ENCODE peak calls at places on chromosomes 16 and 17, in eight cellular contexts. One of them, this sample, is unnamed. For H3K27me3, the result is how much of the 10 kb centered on the place peaks cover.

GRCh38 chr17:7347630-7348477 is 4.1 kb upstream of the KCTD11 start:
- DNase-seq in pancreas: no peak
- DNase-seq in body of pancreas: no peak
- DNase-seq in right lobe of liver: no peak
- DNase-seq in GM23248: peak
- DNase-seq in GM06990: no peak
- DNase-seq in transverse colon: no peak
- DNase-seq in dorsolateral prefrontal cortex: no peak
- DNase-seq in this sample: no peak

GRCh38 chr16:17359778-17360177 is 111.0 kb downstream of the XYLT1 start:
- DNase-seq in pancreas: no peak
- DNase-seq in GM23248: peak
- DNase-seq in right lobe of liver: no peak
- DNase-seq in transverse colon: no peak
- DNase-seq in dorsolateral prefrontal cortex: no peak
- DNase-seq in body of pancreas: peak
- DNase-seq in GM06990: no peak
- DNase-seq in this sample: no peak

GRCh38 chr17:15379659-15380058 is 38.3 kb upstream of the TEKT3 start:
- DNase-seq in GM23248: no peak
- DNase-seq in dorsolateral prefrontal cortex: no peak
- DNase-seq in GM06990: no peak
- DNase-seq in right lobe of liver: no peak
- DNase-seq in pancreas: no peak
- DNase-seq in body of pancreas: no peak
- DNase-seq in transverse colon: no peak
- DNase-seq in this sample: no peak

GRCh38 chr16:64469906-64470702 is 651.8 kb downstream of the CDH11 start:
- DNase-seq in pancreas: no peak
- DNase-seq in right lobe of liver: no peak
- DNase-seq in GM23248: peak
- DNase-seq in dorsolateral prefrontal cortex: no peak
- DNase-seq in transverse colon: no peak
- DNase-seq in body of pancreas: no peak
- DNase-seq in GM06990: no peak
- DNase-seq in this sample: no peak

GRCh38 chr16:82761236-82761635 is 134.5 kb downstream of the CDH13 start:
- DNase-seq in GM23248: peak
- DNase-seq in dorsolateral prefrontal cortex: no peak
- DNase-seq in body of pancreas: peak
- DNase-seq in transverse colon: peak
- DNase-seq in right lobe of liver: peak
- DNase-seq in GM06990: no peak
- DNase-seq in pancreas: peak
- DNase-seq in this sample: no peak

GRCh38 chr17:76560877-76561221 is 21.0 kb downstream of the PRCD start:
- DNase-seq in GM23248: peak
- DNase-seq in pancreas: no peak
- DNase-seq in body of pancreas: no peak
- DNase-seq in right lobe of liver: no peak
- DNase-seq in transverse colon: no peak
- DNase-seq in GM06990: no peak
- DNase-seq in dorsolateral prefrontal cortex: no peak
- DNase-seq in this sample: no peak

GRCh38 chr17:67245694-67246397 is 850 bp upstream of the HELZ start:
- DNase-seq in GM06990: peak
- DNase-seq in GM23248: peak
- DNase-seq in dorsolateral prefrontal cortex: peak
- DNase-seq in transverse colon: peak
- DNase-seq in pancreas: peak
- DNase-seq in body of pancreas: peak
- DNase-seq in right lobe of liver: peak
- DNase-seq in this sample: no peak

GRCh38 chr17:5249615-5250014 is 15.0 kb upstream of the SCIMP start:
- DNase-seq in GM23248: peak
- DNase-seq in dorsolateral prefrontal cortex: peak
- DNase-seq in transverse colon: peak
- DNase-seq in GM06990: no peak
- DNase-seq in right lobe of liver: no peak
- DNase-seq in pancreas: no peak
- DNase-seq in body of pancreas: peak
- DNase-seq in this sample: peak

GRCh38 chr17:32671891-32672290 is 185.1 kb downstream of the CDK5R1 start:
- DNase-seq in GM06990: no peak
- DNase-seq in GM23248: peak
- DNase-seq in body of pancreas: peak
- DNase-seq in right lobe of liver: peak
- DNase-seq in dorsolateral prefrontal cortex: no peak
- DNase-seq in transverse colon: peak
- DNase-seq in pancreas: no peak
- DNase-seq in this sample: no peak

GRCh38 chr17:76791053-76791980 is 53.4 kb downstream of the MFSD11 start:
- DNase-seq in pancreas: peak
- DNase-seq in dorsolateral prefrontal cortex: peak
- DNase-seq in transverse colon: peak
- DNase-seq in GM06990: peak
- DNase-seq in GM23248: peak
- DNase-seq in body of pancreas: peak
- DNase-seq in right lobe of liver: no peak
- DNase-seq in this sample: no peak

GRCh38 chr16:66432429-66432828 is 5.3 kb downstream of the BEAN1 start:
- DNase-seq in GM06990: no peak
- DNase-seq in GM23248: no peak
- DNase-seq in transverse colon: no peak
- DNase-seq in body of pancreas: no peak
- DNase-seq in dorsolateral prefrontal cortex: no peak
- DNase-seq in right lobe of liver: no peak
- DNase-seq in pancreas: no peak
- DNase-seq in this sample: no peak

GRCh38 chr16:19304670-19305240 is 19.2 kb downstream of the CLEC19A start:
- DNase-seq in pancreas: no peak
- DNase-seq in transverse colon: no peak
- DNase-seq in GM23248: no peak
- DNase-seq in body of pancreas: peak
- DNase-seq in dorsolateral prefrontal cortex: no peak
- DNase-seq in right lobe of liver: no peak
- DNase-seq in GM06990: no peak
- DNase-seq in this sample: no peak

GRCh38 chr17:82213251-82214011 is 789 bp upstream of the CCDC57 start:
- DNase-seq in GM23248: peak
- DNase-seq in GM06990: peak
- DNase-seq in transverse colon: peak
- DNase-seq in right lobe of liver: peak
- DNase-seq in dorsolateral prefrontal cortex: peak
- DNase-seq in pancreas: no peak
- DNase-seq in body of pancreas: no peak
- DNase-seq in this sample: no peak

GRCh38 chr16:4179020-4179419 is 62.8 kb upstream of the ADCY9 start:
- DNase-seq in pancreas: no peak
- DNase-seq in dorsolateral prefrontal cortex: peak
- DNase-seq in transverse colon: peak
- DNase-seq in GM23248: peak
- DNase-seq in body of pancreas: peak
- DNase-seq in right lobe of liver: peak
- DNase-seq in GM06990: no peak
- DNase-seq in this sample: peak

DNA sequence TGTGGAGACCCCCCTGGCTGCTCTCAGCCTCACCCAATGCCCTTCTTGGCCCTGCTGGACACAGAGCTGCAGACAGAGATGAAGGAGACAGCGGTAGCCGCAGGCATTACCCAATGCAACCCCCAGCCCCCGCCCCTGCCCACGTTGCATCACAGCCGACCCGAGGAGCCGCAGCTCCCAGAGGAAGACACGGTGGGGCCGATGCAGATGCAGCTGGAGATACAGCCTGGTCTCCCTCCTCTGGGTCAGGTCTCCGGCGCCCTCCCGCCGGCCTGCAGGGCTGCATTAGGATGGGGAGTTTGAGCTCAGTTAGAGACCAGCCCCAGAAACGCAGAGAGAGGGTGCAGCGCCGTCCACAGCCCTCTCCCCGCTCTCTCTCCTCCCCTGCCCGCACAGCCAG is 19.4 kb upstream of the UBE2I start:
- DNase-seq in body of pancreas: no peak
- DNase-seq in dorsolateral prefrontal cortex: no peak
- DNase-seq in GM23248: peak
- DNase-seq in right lobe of liver: no peak
- DNase-seq in transverse colon: no peak
- DNase-seq in pancreas: no peak
- DNase-seq in GM06990: no peak
- DNase-seq in this sample: no peak
- H3K27me3 ChIP-seq in body of pancreas: under half
- H3K27me3 ChIP-seq in dorsolateral prefrontal cortex: half or more
- H3K27me3 ChIP-seq in GM23248: under half
- H3K27me3 ChIP-seq in right lobe of liver: under half
- H3K27me3 ChIP-seq in transverse colon: half or more
- H3K27me3 ChIP-seq in pancreas: under half
- H3K27me3 ChIP-seq in GM06990: under half
- H3K27me3 ChIP-seq in this sample: under half

DNA sequence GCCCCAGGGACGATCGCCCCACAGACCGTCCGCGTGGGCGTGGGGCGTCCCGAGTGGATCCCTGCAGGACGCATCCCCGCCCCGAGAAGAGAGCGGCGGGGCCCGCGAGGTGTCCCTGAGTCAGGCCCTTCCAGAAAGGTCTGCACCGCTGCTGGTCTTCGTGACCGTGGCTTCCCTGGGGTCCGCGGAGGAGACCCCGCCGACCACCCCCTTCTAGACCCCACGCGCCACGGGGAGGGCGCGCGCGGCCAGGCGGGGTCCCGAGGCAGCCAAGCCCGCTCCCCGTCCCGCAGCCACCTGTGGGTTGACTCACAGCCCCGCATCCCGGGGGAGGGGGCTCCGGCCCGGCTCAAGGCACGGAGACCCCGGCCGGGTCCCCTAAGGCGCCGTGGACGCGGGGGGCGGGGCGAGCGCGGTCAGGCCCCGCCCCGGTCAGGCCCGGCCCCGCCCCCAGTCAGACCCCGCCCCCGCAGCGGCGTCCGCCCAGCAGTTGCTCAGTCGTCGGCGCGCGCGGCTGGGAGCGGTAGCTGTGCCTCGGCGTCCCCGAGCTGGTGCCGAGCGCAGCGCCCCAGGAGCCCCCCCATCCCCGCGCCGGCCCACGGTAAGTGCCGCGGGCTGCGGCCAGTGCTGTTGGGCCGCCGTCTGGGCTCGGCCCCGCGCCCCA is at the start of gene BAIAP3:
- DNase-seq in body of pancreas: peak
- DNase-seq in dorsolateral prefrontal cortex: peak
- DNase-seq in GM23248: peak
- DNase-seq in GM06990: no peak
- DNase-seq in pancreas: peak
- DNase-seq in transverse colon: peak
- DNase-seq in right lobe of liver: peak
- DNase-seq in this sample: no peak
- H3K27me3 ChIP-seq in body of pancreas: under half
- H3K27me3 ChIP-seq in dorsolateral prefrontal cortex: under half
- H3K27me3 ChIP-seq in GM23248: under half
- H3K27me3 ChIP-seq in GM06990: under half
- H3K27me3 ChIP-seq in pancreas: under half
- H3K27me3 ChIP-seq in transverse colon: half or more
- H3K27me3 ChIP-seq in right lobe of liver: under half
- H3K27me3 ChIP-seq in this sample: under half

DNA sequence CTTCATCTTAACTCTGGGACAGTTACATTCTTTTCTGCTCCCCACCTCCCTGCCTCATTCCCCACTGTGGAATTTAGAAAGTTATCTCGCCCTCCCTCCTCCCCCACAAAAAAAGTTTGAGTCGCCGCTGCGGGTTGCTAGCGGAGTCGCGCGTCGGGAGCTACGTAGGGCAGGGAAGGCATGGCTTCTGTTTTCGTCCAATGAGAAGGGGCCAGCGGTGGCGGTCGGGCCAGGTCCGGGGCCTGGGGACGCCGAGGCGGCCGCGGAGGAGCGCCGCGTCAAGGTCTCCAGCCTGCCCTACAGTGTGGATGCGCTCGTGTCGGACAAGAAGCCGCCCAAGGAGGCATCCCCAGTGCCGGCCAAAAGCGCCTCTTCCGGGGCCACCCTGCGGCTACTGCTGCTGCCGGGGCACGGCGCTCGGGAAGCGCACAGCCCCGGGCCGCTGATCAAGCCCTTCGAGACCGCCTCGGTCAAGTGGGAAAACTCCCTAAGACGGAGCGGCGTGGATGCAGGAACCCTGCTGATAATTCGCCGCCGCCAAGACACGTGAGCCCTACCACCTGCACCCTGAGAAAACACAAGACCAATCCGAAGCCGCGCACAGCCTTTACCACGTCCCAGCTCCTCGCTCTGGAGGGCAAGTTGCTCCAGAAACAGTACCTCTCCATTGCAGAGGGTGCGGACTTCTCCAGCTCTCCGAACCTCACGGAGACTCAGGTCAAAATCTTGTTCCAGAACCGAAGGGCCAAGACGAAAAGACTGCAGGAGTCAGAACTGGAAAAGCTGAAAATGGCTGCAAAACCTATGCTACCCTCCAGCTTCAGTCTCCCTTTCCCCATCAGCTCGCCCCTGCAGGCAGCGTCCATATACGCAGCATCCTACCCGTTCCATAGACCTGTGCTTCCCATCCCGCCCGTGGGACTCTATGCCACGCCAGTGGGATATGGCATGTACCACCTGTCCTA is 8.9 kb downstream of the OR4D1 start:
- DNase-seq in GM23248: peak
- DNase-seq in pancreas: peak
- DNase-seq in dorsolateral prefrontal cortex: peak
- DNase-seq in GM06990: no peak
- DNase-seq in transverse colon: peak
- DNase-seq in right lobe of liver: peak
- DNase-seq in body of pancreas: peak
- DNase-seq in this sample: no peak
- H3K27me3 ChIP-seq in GM23248: under half
- H3K27me3 ChIP-seq in pancreas: under half
- H3K27me3 ChIP-seq in dorsolateral prefrontal cortex: half or more
- H3K27me3 ChIP-seq in GM06990: under half
- H3K27me3 ChIP-seq in transverse colon: half or more
- H3K27me3 ChIP-seq in right lobe of liver: under half
- H3K27me3 ChIP-seq in body of pancreas: under half
- H3K27me3 ChIP-seq in this sample: under half

DNA sequence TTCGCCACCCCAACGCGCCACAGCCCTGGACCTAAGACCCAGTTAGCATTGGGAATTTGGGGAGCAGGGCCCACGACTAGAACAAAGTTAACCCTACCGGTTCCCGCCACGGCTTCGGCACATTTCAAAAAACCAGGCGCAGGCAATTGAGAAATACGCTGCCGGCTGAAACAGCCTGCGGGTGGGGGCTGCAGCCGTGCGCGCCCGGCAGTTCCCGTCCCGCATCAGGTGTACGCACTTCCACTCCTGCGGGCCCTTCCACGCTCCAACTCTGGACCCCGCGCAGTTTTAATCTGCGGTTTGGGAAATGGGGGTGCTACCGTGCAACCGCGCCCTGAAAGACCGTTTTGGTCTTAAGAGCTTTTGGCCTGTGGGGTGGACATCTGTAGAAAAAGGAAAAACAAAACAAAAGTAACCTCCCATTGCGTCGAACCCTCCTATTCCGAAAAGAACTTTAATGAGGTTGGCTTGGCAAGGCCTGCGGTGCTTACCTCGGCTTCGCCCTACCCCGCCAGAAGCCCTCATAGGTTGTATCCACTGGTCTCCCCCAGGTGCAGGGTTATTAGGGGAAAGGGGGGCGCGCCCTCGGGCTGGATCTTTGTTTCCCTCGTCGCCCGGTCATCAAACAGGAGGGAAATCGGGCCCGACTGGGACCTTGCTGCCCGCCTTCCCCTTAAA is 7.1 kb downstream of the IRX5 start:
- DNase-seq in GM23248: peak
- DNase-seq in transverse colon: no peak
- DNase-seq in GM06990: no peak
- DNase-seq in body of pancreas: no peak
- DNase-seq in pancreas: no peak
- DNase-seq in right lobe of liver: no peak
- DNase-seq in dorsolateral prefrontal cortex: no peak
- DNase-seq in this sample: no peak
- H3K27me3 ChIP-seq in GM23248: under half
- H3K27me3 ChIP-seq in transverse colon: half or more
- H3K27me3 ChIP-seq in GM06990: under half
- H3K27me3 ChIP-seq in body of pancreas: under half
- H3K27me3 ChIP-seq in pancreas: half or more
- H3K27me3 ChIP-seq in right lobe of liver: half or more
- H3K27me3 ChIP-seq in dorsolateral prefrontal cortex: half or more
- H3K27me3 ChIP-seq in this sample: under half